ENCODE peak calls at places on chromosomes 16 and 17, in five cellular contexts. One of them, this sample, is unnamed.

GRCh38 chr17:77756846-77757610 is 201.5 kb upstream of the TNRC6C start:
- DNase-seq in EL: no peak
- DNase-seq in activated effector memory CD4-positive, alpha-beta T cell treated with anti-CD3 and anti-CD28 coated beads, Interleukin-2, amount 50 U/mL, for 16 hours: no peak
- DNase-seq in GM23338: no peak
- DNase-seq in C1 segment of cervical spinal cord: no peak
- DNase-seq in this sample: no peak

GRCh38 chr17:78644971-78645370 is 67.8 kb upstream of the DNAH17 start:
- DNase-seq in EL: no peak
- DNase-seq in activated effector memory CD4-positive, alpha-beta T cell treated with anti-CD3 and anti-CD28 coated beads, Interleukin-2, amount 50 U/mL, for 16 hours: no peak
- DNase-seq in GM23338: no peak
- DNase-seq in C1 segment of cervical spinal cord: no peak
- DNase-seq in this sample: no peak

GRCh38 chr17:74712756-74713155 is at the start of gene CD300LF:
- DNase-seq in EL: no peak
- DNase-seq in activated effector memory CD4-positive, alpha-beta T cell treated with anti-CD3 and anti-CD28 coated beads, Interleukin-2, amount 50 U/mL, for 16 hours: no peak
- DNase-seq in GM23338: no peak
- DNase-seq in C1 segment of cervical spinal cord: no peak
- DNase-seq in this sample: no peak

GRCh38 chr16:51549836-51550235 is 398.8 kb upstream of the SALL1 start:
- DNase-seq in EL: no peak
- DNase-seq in activated effector memory CD4-positive, alpha-beta T cell treated with anti-CD3 and anti-CD28 coated beads, Interleukin-2, amount 50 U/mL, for 16 hours: no peak
- DNase-seq in GM23338: no peak
- DNase-seq in C1 segment of cervical spinal cord: no peak
- DNase-seq in this sample: peak

GRCh38 chr17:19249681-19250080 is 12.5 kb downstream of the EPN2 start:
- DNase-seq in EL: no peak
- DNase-seq in activated effector memory CD4-positive, alpha-beta T cell treated with anti-CD3 and anti-CD28 coated beads, Interleukin-2, amount 50 U/mL, for 16 hours: peak
- DNase-seq in GM23338: no peak
- DNase-seq in C1 segment of cervical spinal cord: no peak
- DNase-seq in this sample: peak

GRCh38 chr17:38663125-38663751 is 11.5 kb downstream of the EPOP start:
- DNase-seq in EL: peak
- DNase-seq in activated effector memory CD4-positive, alpha-beta T cell treated with anti-CD3 and anti-CD28 coated beads, Interleukin-2, amount 50 U/mL, for 16 hours: peak
- DNase-seq in GM23338: peak
- DNase-seq in C1 segment of cervical spinal cord: peak
- DNase-seq in this sample: peak

GRCh38 chr16:11329080-11329491 is 16.2 kb upstream of the RMI2 start:
- DNase-seq in EL: peak
- DNase-seq in activated effector memory CD4-positive, alpha-beta T cell treated with anti-CD3 and anti-CD28 coated beads, Interleukin-2, amount 50 U/mL, for 16 hours: no peak
- DNase-seq in GM23338: peak
- DNase-seq in C1 segment of cervical spinal cord: no peak
- DNase-seq in this sample: peak

GRCh38 chr16:35754391-35755369 is 2295.3 kb downstream of the TP53TG3F start:
- DNase-seq in EL: no peak
- DNase-seq in activated effector memory CD4-positive, alpha-beta T cell treated with anti-CD3 and anti-CD28 coated beads, Interleukin-2, amount 50 U/mL, for 16 hours: no peak
- DNase-seq in GM23338: no peak
- DNase-seq in C1 segment of cervical spinal cord: no peak
- DNase-seq in this sample: no peak

GRCh38 chr17:59332890-59333377 is 1.5 kb downstream of the YPEL2 start:
- DNase-seq in EL: peak
- DNase-seq in activated effector memory CD4-positive, alpha-beta T cell treated with anti-CD3 and anti-CD28 coated beads, Interleukin-2, amount 50 U/mL, for 16 hours: no peak
- DNase-seq in GM23338: no peak
- DNase-seq in C1 segment of cervical spinal cord: peak
- DNase-seq in this sample: peak

GRCh38 chr17:83062818-83063671 is 16.4 kb upstream of the METRNL start:
- DNase-seq in EL: no peak
- DNase-seq in activated effector memory CD4-positive, alpha-beta T cell treated with anti-CD3 and anti-CD28 coated beads, Interleukin-2, amount 50 U/mL, for 16 hours: peak
- DNase-seq in GM23338: no peak
- DNase-seq in C1 segment of cervical spinal cord: no peak
- DNase-seq in this sample: no peak

GRCh38 chr17:3027786-3028532 is 35.4 kb downstream of the OR1D5 start:
- DNase-seq in EL: no peak
- DNase-seq in activated effector memory CD4-positive, alpha-beta T cell treated with anti-CD3 and anti-CD28 coated beads, Interleukin-2, amount 50 U/mL, for 16 hours: peak
- DNase-seq in GM23338: no peak
- DNase-seq in C1 segment of cervical spinal cord: no peak
- DNase-seq in this sample: no peak

GRCh38 chr17:78176548-78177025 is 8.2 kb downstream of the SYNGR2 start:
- DNase-seq in EL: peak
- DNase-seq in activated effector memory CD4-positive, alpha-beta T cell treated with anti-CD3 and anti-CD28 coated beads, Interleukin-2, amount 50 U/mL, for 16 hours: peak
- DNase-seq in GM23338: peak
- DNase-seq in C1 segment of cervical spinal cord: peak
- DNase-seq in this sample: peak

GRCh38 chr17:57890857-57891232 is 41.0 kb upstream of the MRPS23 start:
- DNase-seq in EL: no peak
- DNase-seq in activated effector memory CD4-positive, alpha-beta T cell treated with anti-CD3 and anti-CD28 coated beads, Interleukin-2, amount 50 U/mL, for 16 hours: no peak
- DNase-seq in GM23338: no peak
- DNase-seq in C1 segment of cervical spinal cord: no peak
- DNase-seq in this sample: no peak

GRCh38 chr16:50440531-50440930 is 71.7 kb upstream of the BRD7 start:
- DNase-seq in EL: no peak
- DNase-seq in activated effector memory CD4-positive, alpha-beta T cell treated with anti-CD3 and anti-CD28 coated beads, Interleukin-2, amount 50 U/mL, for 16 hours: peak
- DNase-seq in GM23338: no peak
- DNase-seq in C1 segment of cervical spinal cord: no peak
- DNase-seq in this sample: no peak

GRCh38 chr16:23131841-23132576 is 17.2 kb downstream of the USP31 start:
- DNase-seq in EL: no peak
- DNase-seq in activated effector memory CD4-positive, alpha-beta T cell treated with anti-CD3 and anti-CD28 coated beads, Interleukin-2, amount 50 U/mL, for 16 hours: no peak
- DNase-seq in GM23338: no peak
- DNase-seq in C1 segment of cervical spinal cord: peak
- DNase-seq in this sample: peak

GRCh38 chr17:47884905-47885735 is 10.9 kb upstream of the SP2 start:
- DNase-seq in EL: no peak
- DNase-seq in activated effector memory CD4-positive, alpha-beta T cell treated with anti-CD3 and anti-CD28 coated beads, Interleukin-2, amount 50 U/mL, for 16 hours: no peak
- DNase-seq in GM23338: peak
- DNase-seq in C1 segment of cervical spinal cord: no peak
- DNase-seq in this sample: no peak

GRCh38 chr17:34820922-34821321 is 140.3 kb downstream of the CCT6B start:
- DNase-seq in EL: peak
- DNase-seq in activated effector memory CD4-positive, alpha-beta T cell treated with anti-CD3 and anti-CD28 coated beads, Interleukin-2, amount 50 U/mL, for 16 hours: no peak
- DNase-seq in GM23338: no peak
- DNase-seq in C1 segment of cervical spinal cord: no peak
- DNase-seq in this sample: peak

GRCh38 chr17:50511058-50511457 is 2.8 kb downstream of the MYCBPAP start:
- DNase-seq in EL: peak
- DNase-seq in activated effector memory CD4-positive, alpha-beta T cell treated with anti-CD3 and anti-CD28 coated beads, Interleukin-2, amount 50 U/mL, for 16 hours: peak
- DNase-seq in GM23338: no peak
- DNase-seq in C1 segment of cervical spinal cord: no peak
- DNase-seq in this sample: peak

GRCh38 chr17:7237266-7237760 is 1.9 kb downstream of the PHF23 start:
- DNase-seq in EL: no peak
- DNase-seq in activated effector memory CD4-positive, alpha-beta T cell treated with anti-CD3 and anti-CD28 coated beads, Interleukin-2, amount 50 U/mL, for 16 hours: no peak
- DNase-seq in GM23338: no peak
- DNase-seq in C1 segment of cervical spinal cord: no peak
- DNase-seq in this sample: no peak

GRCh38 chr17:75237100-75238014 is 24.0 kb downstream of the GGA3 start:
- DNase-seq in EL: no peak
- DNase-seq in activated effector memory CD4-positive, alpha-beta T cell treated with anti-CD3 and anti-CD28 coated beads, Interleukin-2, amount 50 U/mL, for 16 hours: no peak
- DNase-seq in GM23338: no peak
- DNase-seq in C1 segment of cervical spinal cord: no peak
- DNase-seq in this sample: no peak

GRCh38 chr17:51258756-51259573 is 884 bp downstream of the MBTD1 start:
- DNase-seq in EL: peak
- DNase-seq in activated effector memory CD4-positive, alpha-beta T cell treated with anti-CD3 and anti-CD28 coated beads, Interleukin-2, amount 50 U/mL, for 16 hours: peak
- DNase-seq in GM23338: no peak
- DNase-seq in C1 segment of cervical spinal cord: no peak
- DNase-seq in this sample: peak

This sample was measured in EH.